ENCODE peak calls at places on chromosomes 1 and 21, in seven cellular contexts. One of them, this sample, is unnamed.

GRCh38 chr1:11455925-11456580 is 22.9 kb upstream of the DISP3 start:
- DNase-seq in activated T-cell treated with anti-CD3 and anti-CD28 coated beads, Interleukin-2, amount 50 U/mL, for 72 hours: no peak
- DNase-seq in stimulated activated CD4-positive, alpha-beta T cell treated with anti-CD3 and anti-CD28 coated beads, Interleukin-15, amount 100 ng/mL, for 48 hours: no peak
- DNase-seq in non-pigmented ciliary epithelial cell: no peak
- DNase-seq in uterus: no peak
- DNase-seq in amniotic stem cell: no peak
- DNase-seq in cerebellar cortex: no peak
- DNase-seq in this sample: no peak

GRCh38 chr1:113617438-113618141 is 141.7 kb downstream of the PHTF1 start:
- DNase-seq in amniotic stem cell: no peak
- DNase-seq in cerebellar cortex: no peak
- DNase-seq in stimulated activated CD4-positive, alpha-beta T cell treated with anti-CD3 and anti-CD28 coated beads, Interleukin-15, amount 100 ng/mL, for 48 hours: no peak
- DNase-seq in activated T-cell treated with anti-CD3 and anti-CD28 coated beads, Interleukin-2, amount 50 U/mL, for 72 hours: no peak
- DNase-seq in non-pigmented ciliary epithelial cell: no peak
- DNase-seq in uterus: no peak
- DNase-seq in this sample: no peak

GRCh38 chr1:231683439-231684165 is 57.0 kb downstream of the DISC1 start:
- DNase-seq in cerebellar cortex: no peak
- DNase-seq in non-pigmented ciliary epithelial cell: no peak
- DNase-seq in uterus: no peak
- DNase-seq in amniotic stem cell: no peak
- DNase-seq in activated T-cell treated with anti-CD3 and anti-CD28 coated beads, Interleukin-2, amount 50 U/mL, for 72 hours: no peak
- DNase-seq in stimulated activated CD4-positive, alpha-beta T cell treated with anti-CD3 and anti-CD28 coated beads, Interleukin-15, amount 100 ng/mL, for 48 hours: no peak
- DNase-seq in this sample: no peak

GRCh38 chr1:172378109-172378755 is 42.3 kb upstream of the C1orf105 start:
- DNase-seq in non-pigmented ciliary epithelial cell: no peak
- DNase-seq in activated T-cell treated with anti-CD3 and anti-CD28 coated beads, Interleukin-2, amount 50 U/mL, for 72 hours: no peak
- DNase-seq in stimulated activated CD4-positive, alpha-beta T cell treated with anti-CD3 and anti-CD28 coated beads, Interleukin-15, amount 100 ng/mL, for 48 hours: no peak
- DNase-seq in cerebellar cortex: peak; percentile 81
- DNase-seq in uterus: no peak
- DNase-seq in amniotic stem cell: no peak
- DNase-seq in this sample: no peak

GRCh38 chr1:12052997-12053686 is 10.0 kb upstream of the TNFRSF8 start:
- DNase-seq in activated T-cell treated with anti-CD3 and anti-CD28 coated beads, Interleukin-2, amount 50 U/mL, for 72 hours: no peak
- DNase-seq in stimulated activated CD4-positive, alpha-beta T cell treated with anti-CD3 and anti-CD28 coated beads, Interleukin-15, amount 100 ng/mL, for 48 hours: no peak
- DNase-seq in amniotic stem cell: no peak
- DNase-seq in uterus: peak; percentile 37
- DNase-seq in non-pigmented ciliary epithelial cell: no peak
- DNase-seq in cerebellar cortex: peak; percentile 75
- DNase-seq in this sample: peak; percentile 61

GRCh38 chr1:154471304-154471703 is 30.7 kb upstream of the TDRD10 start:
- DNase-seq in non-pigmented ciliary epithelial cell: no peak
- DNase-seq in cerebellar cortex: no peak
- DNase-seq in amniotic stem cell: no peak
- DNase-seq in activated T-cell treated with anti-CD3 and anti-CD28 coated beads, Interleukin-2, amount 50 U/mL, for 72 hours: no peak
- DNase-seq in uterus: no peak
- DNase-seq in stimulated activated CD4-positive, alpha-beta T cell treated with anti-CD3 and anti-CD28 coated beads, Interleukin-15, amount 100 ng/mL, for 48 hours: no peak
- DNase-seq in this sample: no peak

GRCh38 chr1:22471078-22471477 is 19.4 kb downstream of the ZBTB40 start:
- DNase-seq in uterus: peak; percentile 59
- DNase-seq in cerebellar cortex: peak; percentile 15
- DNase-seq in stimulated activated CD4-positive, alpha-beta T cell treated with anti-CD3 and anti-CD28 coated beads, Interleukin-15, amount 100 ng/mL, for 48 hours: no peak
- DNase-seq in activated T-cell treated with anti-CD3 and anti-CD28 coated beads, Interleukin-2, amount 50 U/mL, for 72 hours: no peak
- DNase-seq in amniotic stem cell: no peak
- DNase-seq in non-pigmented ciliary epithelial cell: no peak
- DNase-seq in this sample: peak; percentile 93

GRCh38 chr1:64268653-64269557 is 65.5 kb downstream of the UBE2U start:
- DNase-seq in non-pigmented ciliary epithelial cell: peak; percentile 55
- DNase-seq in activated T-cell treated with anti-CD3 and anti-CD28 coated beads, Interleukin-2, amount 50 U/mL, for 72 hours: peak; percentile 70
- DNase-seq in cerebellar cortex: peak; percentile 75
- DNase-seq in stimulated activated CD4-positive, alpha-beta T cell treated with anti-CD3 and anti-CD28 coated beads, Interleukin-15, amount 100 ng/mL, for 48 hours: peak; percentile 19
- DNase-seq in amniotic stem cell: peak; percentile 43
- DNase-seq in uterus: peak; percentile 77
- DNase-seq in this sample: peak; percentile 83

GRCh38 chr21:42532466-42533181 is 19.0 kb downstream of the SLC37A1 start:
- DNase-seq in activated T-cell treated with anti-CD3 and anti-CD28 coated beads, Interleukin-2, amount 50 U/mL, for 72 hours: no peak
- DNase-seq in stimulated activated CD4-positive, alpha-beta T cell treated with anti-CD3 and anti-CD28 coated beads, Interleukin-15, amount 100 ng/mL, for 48 hours: no peak
- DNase-seq in amniotic stem cell: no peak
- DNase-seq in non-pigmented ciliary epithelial cell: no peak
- DNase-seq in cerebellar cortex: no peak
- DNase-seq in uterus: peak; percentile 60
- DNase-seq in this sample: peak; percentile 97

GRCh38 chr21:33069243-33069642 is 698 bp upstream of the OLIG1 start:
- DNase-seq in non-pigmented ciliary epithelial cell: no peak
- DNase-seq in activated T-cell treated with anti-CD3 and anti-CD28 coated beads, Interleukin-2, amount 50 U/mL, for 72 hours: no peak
- DNase-seq in cerebellar cortex: no peak
- DNase-seq in amniotic stem cell: no peak
- DNase-seq in uterus: no peak
- DNase-seq in stimulated activated CD4-positive, alpha-beta T cell treated with anti-CD3 and anti-CD28 coated beads, Interleukin-15, amount 100 ng/mL, for 48 hours: no peak
- DNase-seq in this sample: no peak

GRCh38 chr21:35652196-35652595 is 408.1 kb downstream of the SETD4 start:
- DNase-seq in uterus: no peak
- DNase-seq in stimulated activated CD4-positive, alpha-beta T cell treated with anti-CD3 and anti-CD28 coated beads, Interleukin-15, amount 100 ng/mL, for 48 hours: no peak
- DNase-seq in activated T-cell treated with anti-CD3 and anti-CD28 coated beads, Interleukin-2, amount 50 U/mL, for 72 hours: no peak
- DNase-seq in cerebellar cortex: no peak
- DNase-seq in amniotic stem cell: no peak
- DNase-seq in non-pigmented ciliary epithelial cell: no peak
- DNase-seq in this sample: no peak

GRCh38 chr1:67801903-67802302 is 31.4 kb downstream of the GNG12 start:
- DNase-seq in uterus: no peak
- DNase-seq in non-pigmented ciliary epithelial cell: no peak
- DNase-seq in cerebellar cortex: no peak
- DNase-seq in activated T-cell treated with anti-CD3 and anti-CD28 coated beads, Interleukin-2, amount 50 U/mL, for 72 hours: no peak
- DNase-seq in amniotic stem cell: no peak
- DNase-seq in stimulated activated CD4-positive, alpha-beta T cell treated with anti-CD3 and anti-CD28 coated beads, Interleukin-15, amount 100 ng/mL, for 48 hours: no peak
- DNase-seq in this sample: no peak

GRCh38 chr1:238088891-238089290 is 198.2 kb upstream of the ZP4 start:
- DNase-seq in activated T-cell treated with anti-CD3 and anti-CD28 coated beads, Interleukin-2, amount 50 U/mL, for 72 hours: no peak
- DNase-seq in stimulated activated CD4-positive, alpha-beta T cell treated with anti-CD3 and anti-CD28 coated beads, Interleukin-15, amount 100 ng/mL, for 48 hours: no peak
- DNase-seq in uterus: no peak
- DNase-seq in amniotic stem cell: no peak
- DNase-seq in non-pigmented ciliary epithelial cell: no peak
- DNase-seq in cerebellar cortex: no peak
- DNase-seq in this sample: no peak

GRCh38 chr21:29771491-29772066 is 168.2 kb downstream of the GRIK1 start:
- DNase-seq in activated T-cell treated with anti-CD3 and anti-CD28 coated beads, Interleukin-2, amount 50 U/mL, for 72 hours: no peak
- DNase-seq in non-pigmented ciliary epithelial cell: no peak
- DNase-seq in uterus: no peak
- DNase-seq in amniotic stem cell: no peak
- DNase-seq in cerebellar cortex: no peak
- DNase-seq in stimulated activated CD4-positive, alpha-beta T cell treated with anti-CD3 and anti-CD28 coated beads, Interleukin-15, amount 100 ng/mL, for 48 hours: no peak
- DNase-seq in this sample: no peak

GRCh38 chr1:23100074-23100748 is 68.4 kb downstream of the LUZP1 start:
- DNase-seq in amniotic stem cell: no peak
- DNase-seq in uterus: peak; percentile 42
- DNase-seq in non-pigmented ciliary epithelial cell: peak; percentile 95
- DNase-seq in cerebellar cortex: peak; percentile 63
- DNase-seq in stimulated activated CD4-positive, alpha-beta T cell treated with anti-CD3 and anti-CD28 coated beads, Interleukin-15, amount 100 ng/mL, for 48 hours: no peak
- DNase-seq in activated T-cell treated with anti-CD3 and anti-CD28 coated beads, Interleukin-2, amount 50 U/mL, for 72 hours: peak; percentile 60
- DNase-seq in this sample: peak; percentile 53

GRCh38 chr1:241276391-241276790 is 80.6 kb downstream of the RGS7 start:
- DNase-seq in stimulated activated CD4-positive, alpha-beta T cell treated with anti-CD3 and anti-CD28 coated beads, Interleukin-15, amount 100 ng/mL, for 48 hours: no peak
- DNase-seq in cerebellar cortex: no peak
- DNase-seq in amniotic stem cell: no peak
- DNase-seq in activated T-cell treated with anti-CD3 and anti-CD28 coated beads, Interleukin-2, amount 50 U/mL, for 72 hours: no peak
- DNase-seq in non-pigmented ciliary epithelial cell: no peak
- DNase-seq in uterus: no peak
- DNase-seq in this sample: no peak

GRCh38 chr21:27423906-27424595 is 457.2 kb upstream of the ADAMTS5 start:
- DNase-seq in cerebellar cortex: no peak
- DNase-seq in stimulated activated CD4-positive, alpha-beta T cell treated with anti-CD3 and anti-CD28 coated beads, Interleukin-15, amount 100 ng/mL, for 48 hours: no peak
- DNase-seq in amniotic stem cell: no peak
- DNase-seq in non-pigmented ciliary epithelial cell: peak; percentile 52
- DNase-seq in activated T-cell treated with anti-CD3 and anti-CD28 coated beads, Interleukin-2, amount 50 U/mL, for 72 hours: no peak
- DNase-seq in uterus: no peak
- DNase-seq in this sample: no peak

GRCh38 chr1:3942416-3943122 is 42.5 kb upstream of the C1orf174 start:
- DNase-seq in uterus: no peak
- DNase-seq in non-pigmented ciliary epithelial cell: no peak
- DNase-seq in amniotic stem cell: no peak
- DNase-seq in stimulated activated CD4-positive, alpha-beta T cell treated with anti-CD3 and anti-CD28 coated beads, Interleukin-15, amount 100 ng/mL, for 48 hours: no peak
- DNase-seq in cerebellar cortex: no peak
- DNase-seq in activated T-cell treated with anti-CD3 and anti-CD28 coated beads, Interleukin-2, amount 50 U/mL, for 72 hours: no peak
- DNase-seq in this sample: no peak

GRCh38 chr1:171438441-171438840 is 46.9 kb upstream of the PRRC2C start:
- DNase-seq in activated T-cell treated with anti-CD3 and anti-CD28 coated beads, Interleukin-2, amount 50 U/mL, for 72 hours: no peak
- DNase-seq in amniotic stem cell: peak; percentile 73
- DNase-seq in uterus: no peak
- DNase-seq in stimulated activated CD4-positive, alpha-beta T cell treated with anti-CD3 and anti-CD28 coated beads, Interleukin-15, amount 100 ng/mL, for 48 hours: no peak
- DNase-seq in cerebellar cortex: no peak
- DNase-seq in non-pigmented ciliary epithelial cell: peak; percentile 94
- DNase-seq in this sample: peak; percentile 86